ENCODE peak calls at places on chromosomes 11 and 22, in six cellular contexts. D is fibroblast of pulmonary artery, L is fibroblast of mammary gland, M is AG04449, J is Peyer's patch, X is foreskin fibroblast. S is an unnamed sample.

GRCh38 chr11:118658372-118659313 is 20.8 kb downstream of the TREH start:
- DNase-seq in D (no peak), L (no peak), M (no peak), J (no peak), X (no peak), S (no peak)

GRCh38 chr11:70352601-70353000 is 45.7 kb upstream of the CTTN start:
- DNase-seq in D (no peak), L (no peak), M (no peak), J (no peak), X (no peak), S (no peak)

GRCh38 chr11:6799402-6799801 is at the start of gene OR6A2:
- DNase-seq in D (no peak), L (peak), M (no peak), J (no peak), X (peak), S (no peak)

GRCh38 chr11:30583505-30584280 is 2.5 kb downstream of the MPPED2 start:
- DNase-seq in D (no peak), L (peak), M (no peak), J (no peak), X (no peak), S (no peak)

GRCh38 chr11:57458410-57459111 is 1.8 kb upstream of the RTN4RL2 start:
- DNase-seq in D (no peak), L (peak), M (no peak), J (peak), X (no peak), S (no peak)

GRCh38 chr11:3156282-3156660 is 8.8 kb downstream of the OSBPL5 start:
- DNase-seq in D (no peak), L (peak), M (no peak), J (no peak), X (peak), S (no peak)

GRCh38 chr22:17095538-17095937 is 10.7 kb downstream of the IL17RA start:
- DNase-seq in D (no peak), L (no peak), M (no peak), J (no peak), X (no peak), S (no peak)

GRCh38 chr11:40129276-40129675 is 1330.2 kb downstream of the LRRC4C start:
- DNase-seq in D (peak), L (no peak), M (no peak), J (no peak), X (no peak), S (no peak)

GRCh38 chr11:47565340-47566165 is at the start of gene PTPMT1:
- DNase-seq in D (peak), L (peak), M (no peak), J (peak), X (peak), S (no peak)

GRCh38 chr11:87445002-87445401 is 407.3 kb downstream of the TMEM135 start:
- DNase-seq in D (peak), L (peak), M (no peak), J (no peak), X (peak), S (no peak)

GRCh38 chr11:6618117-6619020 is 853 bp downstream of the TPP1 start:
- DNase-seq in D (peak), L (peak), M (no peak), J (peak), X (peak), S (peak)

GRCh38 chr11:74726547-74727182 is 4.6 kb downstream of the CHRDL2 start:
- DNase-seq in D (peak), L (peak), M (no peak), J (peak), X (peak), S (peak)

GRCh38 chr11:31813242-31813960 is 2.3 kb upstream of the PAX6 start:
- DNase-seq in D (no peak), L (no peak), M (no peak), J (no peak), X (no peak), S (no peak)

GRCh38 chr22:30453731-30454510 is 17.9 kb downstream of the SEC14L3 start:
- DNase-seq in D (peak), L (no peak), M (no peak), J (no peak), X (no peak), S (no peak)

GRCh38 chr11:58024601-58025091 is 965 bp downstream of the OR9Q1 start:
- DNase-seq in D (peak), L (peak), M (no peak), J (no peak), X (no peak), S (no peak)

GRCh38 chr11:64690235-64690634 is 32.8 kb downstream of the NRXN2 start:
- DNase-seq in D (no peak), L (no peak), M (no peak), J (no peak), X (no peak), S (no peak)

GRCh38 chr11:35943761-35944502 is at the start of gene LDLRAD3:
- DNase-seq in D (peak), L (peak), M (no peak), J (peak), X (peak), S (peak)

DNA sequence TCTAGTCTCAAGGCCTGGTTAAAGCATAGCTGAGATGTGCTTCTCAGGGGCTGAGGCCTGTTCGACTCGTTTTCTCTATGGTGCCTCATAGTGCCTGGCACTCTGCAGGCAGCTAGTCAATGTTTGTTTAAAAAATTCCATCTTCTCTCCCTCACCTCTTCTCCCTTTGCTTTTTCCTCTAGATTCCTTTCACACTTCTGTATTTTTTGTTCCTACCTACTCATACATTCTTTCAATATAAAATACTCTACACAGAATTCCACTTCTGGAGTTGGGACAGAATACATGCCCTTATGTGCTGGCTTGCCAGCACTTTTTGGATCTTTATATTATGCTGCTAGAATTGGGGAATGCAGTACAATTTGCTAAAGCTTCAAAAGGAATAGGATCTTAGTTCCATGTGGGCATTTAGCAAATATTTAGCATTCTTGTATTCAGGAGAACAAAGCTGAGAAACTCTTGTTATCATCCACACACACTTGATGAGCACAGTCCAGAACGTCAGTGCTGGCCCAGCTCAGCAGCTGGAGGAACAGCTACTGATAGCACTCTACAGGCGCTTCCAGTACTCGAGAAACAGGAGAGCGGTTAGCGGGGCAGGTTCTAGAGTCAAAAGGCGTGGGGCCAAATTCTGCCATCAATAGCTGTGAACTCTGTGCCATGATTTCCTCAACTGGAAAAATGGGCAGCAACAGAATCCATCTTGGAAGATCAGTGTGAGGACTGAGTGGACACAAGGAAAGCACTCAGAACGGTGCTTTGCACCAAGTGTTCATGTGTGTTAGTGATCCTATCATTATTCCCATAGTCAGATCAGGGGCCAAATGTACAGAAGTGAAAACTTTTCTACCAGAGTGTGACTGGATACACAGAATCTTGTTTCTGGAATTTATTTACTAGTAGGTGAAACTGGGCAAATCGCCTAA is 3.4 kb downstream of the JOSD1 start:
- DNase-seq in D (peak), L (peak), M (no peak), J (no peak), X (no peak), S (no peak)
- H3K4me3 ChIP-seq in D (peak), L (peak), M (peak), J (no peak), X (no peak), S (no peak)

DNA sequence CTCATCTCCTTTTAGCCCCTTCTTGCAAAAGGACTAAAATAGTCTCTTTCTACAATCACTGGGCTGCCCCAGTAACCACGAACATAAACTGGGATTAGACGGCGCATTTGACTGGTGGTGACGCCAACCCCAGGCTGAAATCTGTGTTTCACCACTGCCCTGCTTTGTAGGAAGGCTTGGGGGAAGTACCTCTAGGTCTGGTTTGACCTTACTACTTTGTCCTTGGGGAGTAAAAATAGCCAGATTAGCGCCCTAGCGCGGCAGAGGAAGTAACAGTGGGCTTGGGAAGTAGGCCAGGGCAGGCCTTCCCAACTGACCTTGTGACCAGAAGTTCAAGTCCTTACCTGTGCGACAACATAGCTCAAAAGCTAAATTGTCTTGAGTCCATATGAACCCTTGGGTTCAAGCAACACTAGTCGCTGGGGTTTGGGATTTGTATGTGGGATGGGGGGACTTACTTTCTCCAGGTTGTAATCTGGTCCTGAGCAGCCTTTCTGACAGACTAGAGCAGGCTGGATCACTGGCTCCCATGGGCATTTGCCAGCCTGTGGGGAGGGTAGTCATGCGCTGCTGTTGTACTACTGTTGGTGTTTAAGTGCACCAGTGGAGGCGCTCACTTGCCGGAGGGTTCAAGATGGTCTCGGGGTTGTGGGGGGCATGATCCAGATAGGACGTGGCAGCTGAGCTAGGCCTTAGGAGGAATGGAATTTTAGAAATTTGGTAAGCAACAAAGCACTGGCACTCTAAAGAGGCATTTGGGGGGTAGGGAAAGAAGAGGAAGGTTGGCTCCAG is 953 bp upstream of the PACS1 start:
- DNase-seq in D (peak), L (peak), M (no peak), J (peak), X (peak), S (peak)
- TF ChIP-seq CTCF in D (peak), L (peak), M (peak), J (peak), X (no peak), S (peak)

DNA sequence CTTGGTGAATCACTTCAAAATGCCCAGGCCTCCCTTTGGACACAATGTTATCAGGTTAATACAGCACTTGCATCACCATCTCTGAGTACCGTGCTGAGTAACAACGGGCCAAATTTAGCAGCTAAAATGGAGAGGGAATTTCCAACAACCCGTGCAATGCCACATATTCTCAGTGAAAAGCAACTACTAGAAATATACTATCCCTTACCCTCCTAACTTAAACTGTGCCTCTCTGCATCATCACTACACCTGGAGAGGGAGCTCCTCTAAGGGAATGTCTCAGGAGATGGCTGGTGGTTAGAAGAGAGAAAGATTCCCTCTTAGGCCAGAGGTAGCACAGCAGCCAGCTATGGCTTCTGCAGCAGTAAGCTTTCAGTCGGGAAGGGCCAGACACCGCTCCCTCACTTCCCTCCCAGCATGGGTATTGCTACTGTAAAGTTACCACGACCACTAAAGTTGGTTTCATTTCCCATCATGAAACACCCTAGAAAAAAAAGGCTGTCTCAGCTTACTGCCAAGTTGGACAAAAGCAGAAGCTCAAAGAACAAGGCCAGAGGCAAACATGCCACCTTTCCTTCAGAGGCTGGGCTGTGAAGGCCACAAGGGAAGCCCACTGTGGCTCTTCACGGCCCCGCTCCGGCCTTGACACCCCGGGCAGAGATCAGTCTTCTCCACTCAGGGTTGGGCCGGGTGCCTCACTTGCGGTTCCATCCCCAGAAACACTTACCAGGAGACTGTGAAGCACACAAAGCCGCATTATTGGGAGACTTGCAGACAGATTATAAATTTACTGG is 3.9 kb downstream of the MAML2 start:
- DNase-seq in D (peak), L (peak), M (no peak), J (peak), X (peak), S (no peak)
- H3K4me3 ChIP-seq in D (peak), L (peak), M (peak), J (peak), X (peak), S (peak)

GRCh38 chr22:23156286-23156685 is 11.0 kb downstream of the RAB36 start:
- DNase-seq in D (no peak), L (no peak), M (no peak), J (no peak), X (no peak), S (no peak)
- TF ChIP-seq CTCF in D (no peak), L (no peak), M (peak), J (no peak), X (no peak), S (no peak)

GRCh38 chr11:62333768-62334167 is 3.5 kb upstream of the ASRGL1 start:
- DNase-seq in D (no peak), L (no peak), M (no peak), J (no peak), X (no peak), S (no peak)

GRCh38 chr11:62336949-62337681 is at the start of gene ASRGL1:
- DNase-seq in D (peak), L (peak), M (no peak), J (peak), X (peak), S (no peak)

GRCh38 chr11:62340269-62340901 is 3.1 kb downstream of the ASRGL1 start:
- DNase-seq in D (peak), L (peak), M (peak), J (peak), X (peak), S (peak)

GRCh38 chr11:62337682-62338181 is 484 bp downstream of the ASRGL1 start:
- DNase-seq in D (peak), L (no peak), M (no peak), J (no peak), X (no peak), S (no peak)

GRCh38 chr11:62338218-62338617 is 970 bp downstream of the ASRGL1 start:
- DNase-seq in D (no peak), L (no peak), M (no peak), J (no peak), X (no peak), S (no peak)
- H3K4me3 ChIP-seq in D (peak), L (no peak), M (peak), J (peak), X (no peak), S (no peak)

GRCh38 chr11:81819462-81819861 is 914.2 kb downstream of the FAM181B start:
- DNase-seq in D (no peak), L (no peak), M (no peak), J (no peak), X (no peak), S (no peak)
- TF ChIP-seq CTCF in D (no peak), L (no peak), M (no peak), J (no peak), X (no peak), S (no peak)

DNA sequence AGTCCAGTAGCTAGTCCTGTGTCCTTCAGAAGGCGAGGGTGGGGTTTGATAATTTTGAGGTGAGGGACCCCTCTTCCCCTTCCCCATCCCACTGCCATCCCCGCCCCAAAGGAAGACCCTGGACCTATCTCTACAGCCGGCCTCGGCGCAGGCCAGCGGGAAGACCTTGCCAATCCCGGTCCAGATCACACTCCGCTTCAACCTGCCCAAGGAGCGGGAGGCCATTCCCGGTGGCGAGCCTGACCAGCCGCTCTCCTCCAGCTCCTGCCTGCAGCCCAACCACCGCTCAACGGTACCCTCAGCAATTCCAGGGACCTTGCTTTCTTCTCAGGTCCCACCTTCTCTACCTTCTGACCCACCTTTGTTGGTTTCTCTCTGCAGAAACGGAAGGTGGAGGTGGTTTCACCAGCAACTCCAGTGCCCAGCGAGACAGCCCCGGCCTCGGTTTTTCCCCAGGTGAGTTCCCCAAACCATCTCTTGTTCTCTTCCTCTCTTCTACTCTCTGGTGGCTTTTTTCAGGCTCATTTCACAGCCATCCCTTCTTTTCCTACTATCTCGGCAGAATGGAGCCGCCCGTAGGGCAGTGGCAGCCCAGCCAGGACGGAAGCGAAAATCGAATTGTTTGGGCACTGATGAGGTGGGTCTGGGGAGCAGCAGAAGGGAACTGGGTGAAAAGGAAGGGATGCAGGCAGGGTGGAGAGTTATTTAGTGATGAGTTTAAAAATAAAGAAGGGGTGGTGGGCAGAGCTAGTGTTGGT is 1.3 kb downstream of the KAT5 start:
- DNase-seq in D (no peak), L (no peak), M (no peak), J (no peak), X (no peak), S (no peak)
- H3K4me3 ChIP-seq in D (peak), L (peak), M (peak), J (no peak), X (peak), S (peak)

DNA sequence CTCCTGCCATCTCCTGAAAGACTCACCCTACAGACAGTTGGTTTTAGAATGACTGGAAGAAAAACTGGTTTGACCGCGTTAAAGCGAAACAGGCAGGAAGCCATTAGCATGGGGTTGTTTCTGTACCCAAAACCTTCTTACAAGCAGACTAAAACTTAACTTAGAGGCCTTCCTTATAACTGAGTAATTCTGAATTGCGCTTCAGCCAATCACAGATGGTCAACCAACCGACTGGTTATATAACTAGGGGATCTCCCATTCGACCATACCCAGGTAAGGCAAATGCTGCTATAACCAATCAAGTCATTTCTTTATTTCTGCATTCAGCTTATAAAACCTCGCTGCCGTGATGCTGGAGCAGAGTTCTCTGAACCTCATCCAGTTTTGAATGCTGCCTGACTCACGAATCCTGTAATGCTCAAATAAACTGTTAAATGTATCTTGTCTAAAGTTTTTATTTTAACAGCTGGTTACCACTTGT is 87.8 kb upstream of the DRD2 start:
- DNase-seq in D (no peak), L (peak), M (no peak), J (no peak), X (no peak), S (no peak)
- TF ChIP-seq CTCF in D (no peak), L (no peak), M (no peak), J (no peak), X (no peak), S (no peak)

GRCh38 chr11:108614086-108614485 is 20.5 kb upstream of the EXPH5 start:
- DNase-seq in D (no peak), L (no peak), M (no peak), J (no peak), X (no peak), S (no peak)

GRCh38 chr11:108616549-108616948 is 23.0 kb upstream of the EXPH5 start:
- DNase-seq in D (peak), L (peak), M (no peak), J (no peak), X (peak), S (peak)

GRCh38 chr11:108617055-108617454 is 23.5 kb upstream of the EXPH5 start:
- DNase-seq in D (no peak), L (no peak), M (no peak), J (no peak), X (no peak), S (no peak)

GRCh38 chr11:108620958-108621772 is 27.6 kb upstream of the EXPH5 start:
- DNase-seq in D (no peak), L (no peak), M (no peak), J (no peak), X (no peak), S (no peak)

GRCh38 chr11:108618529-108618928 is 25.0 kb upstream of the EXPH5 start:
- DNase-seq in D (no peak), L (no peak), M (no peak), J (no peak), X (no peak), S (no peak)
- H3K4me3 ChIP-seq in D (no peak), L (no peak), M (no peak), J (no peak), X (no peak), S (no peak)

S was measured in AG09309.